ENCODE peak calls at places on chromosomes 5 and 9, in six cellular contexts. Y, I, C, L, S and B are unnamed samples.

GRCh38 chr9:83505282-83505681 is 32.9 kb downstream of the FRMD3 start:
- DNase-seq in Y (no peak), I (no peak), C (no peak), L (no peak), S (no peak), B (no peak)

GRCh38 chr9:101635473-101635872 is 40.7 kb upstream of the PPP3R2 start:
- DNase-seq in Y (no peak), I (no peak), C (no peak), L (no peak), S (no peak), B (no peak)

GRCh38 chr5:176388003-176388340 is 426 bp downstream of the NOP16 start:
- DNase-seq in Y (no peak), I (no peak), C (no peak), L (no peak), S (no peak), B (no peak)

GRCh38 chr5:127872494-127872893 is 169.3 kb downstream of the CCDC192 start:
- DNase-seq in Y (no peak), I (no peak), C (no peak), L (no peak), S (no peak), B (no peak)

GRCh38 chr5:139246394-139246793 is 47.1 kb upstream of the MATR3 start:
- DNase-seq in Y (no peak), I (no peak), C (no peak), L (peak), S (no peak), B (no peak)

GRCh38 chr5:148776261-148776660 is 50.1 kb upstream of the ADRB2 start:
- DNase-seq in Y (no peak), I (no peak), C (no peak), L (no peak), S (no peak), B (no peak)

GRCh38 chr5:976849-977751 is 31.5 kb upstream of the NKD2 start:
- DNase-seq in Y (no peak), I (no peak), C (no peak), L (no peak), S (no peak), B (no peak)

GRCh38 chr5:5179079-5179478 is 38.9 kb downstream of the ADAMTS16 start:
- DNase-seq in Y (no peak), I (no peak), C (no peak), L (no peak), S (no peak), B (no peak)

GRCh38 chr5:3597002-3597726 is 1.5 kb downstream of the IRX1 start:
- DNase-seq in Y (no peak), I (no peak), C (no peak), L (no peak), S (no peak), B (no peak)

GRCh38 chr5:11364531-11364930 is 539.7 kb downstream of the CTNND2 start:
- DNase-seq in Y (no peak), I (no peak), C (no peak), L (no peak), S (no peak), B (no peak)

GRCh38 chr9:1337169-1337568 is 287.0 kb downstream of the DMRT2 start:
- DNase-seq in Y (no peak), I (no peak), C (no peak), L (no peak), S (no peak), B (no peak)

GRCh38 chr9:130445268-130445983 is 665 bp downstream of the ASS1 start:
- DNase-seq in Y (no peak), I (no peak), C (no peak), L (no peak), S (no peak), B (no peak)